ENCODE peak calls at places on chromosomes 4 and X, in six cellular contexts. V is Peyer's patch; G is small intestine; I is cardiac muscle cell; D is effector memory CD4-positive, alpha-beta T cell; W is ovary. Q is an unnamed sample.

GRCh38 chr4:31538877-31539276 is 818.7 kb downstream of the PCDH7 start:
- DNase-seq in I (no peak), D (no peak), V (no peak), W (no peak), G (no peak), Q (no peak)

GRCh38 chrX:3663576-3664290 is 49.7 kb downstream of the PRKX start:
- DNase-seq in I (no peak), V (no peak), W (no peak), D (no peak), G (no peak), Q (no peak)

GRCh38 chr4:158442736-158443135 is 78.9 kb upstream of the RXFP1 start:
- DNase-seq in G (no peak), D (no peak), W (no peak), I (no peak), V (no peak), Q (no peak)

GRCh38 chr4:120318447-120318846 is 251.8 kb upstream of the MAD2L1 start:
- DNase-seq in D (no peak), I (peak; percentile 26), W (no peak), V (no peak), G (no peak), Q (no peak)

GRCh38 chr4:21366840-21367239 is 581.7 kb downstream of the KCNIP4 start:
- DNase-seq in D (no peak), G (no peak), W (no peak), V (no peak), I (no peak), Q (no peak)

GRCh38 chr4:136858911-136859310 is 673.4 kb downstream of the PCDH18 start:
- DNase-seq in I (no peak), D (no peak), W (no peak), G (no peak), V (no peak), Q (no peak)

GRCh38 chrX:1294301-1295067 is 25.9 kb downstream of the CSF2RA start:
- DNase-seq in V (no peak), I (no peak), D (no peak), G (no peak), W (no peak), Q (no peak)

GRCh38 chrX:45479196-45479834 is 278.6 kb upstream of the DIPK2B start:
- DNase-seq in D (no peak), I (no peak), G (no peak), V (no peak), W (no peak), Q (no peak)

GRCh38 chr4:183645326-183645725 is 13.7 kb downstream of the RWDD4 start:
- DNase-seq in V (no peak), D (no peak), I (no peak), W (no peak), G (no peak), Q (no peak)

GRCh38 chrX:134171661-134172587 is 65.1 kb upstream of the CCDC160 start:
- DNase-seq in D (no peak), V (peak; percentile 37), G (peak; percentile 3), W (peak; percentile 48), I (peak; percentile 75), Q (no peak)

GRCh38 chr4:94545296-94545695 is 93.6 kb downstream of the PDLIM5 start:
- DNase-seq in I (no peak), G (no peak), W (no peak), D (no peak), V (no peak), Q (no peak)

GRCh38 chr4:90099795-90100194 is 27.4 kb upstream of the CCSER1 start:
- DNase-seq in D (no peak), W (no peak), V (no peak), G (no peak), I (no peak), Q (no peak)

GRCh38 chrX:53184836-53185235 is 40.2 kb downstream of the KDM5C start:
- DNase-seq in G (no peak), W (no peak), I (no peak), V (no peak), D (no peak), Q (no peak)

GRCh38 chrX:10048695-10049094 is 81.5 kb downstream of the CLDN34 start:
- DNase-seq in G (no peak), W (no peak), I (no peak), V (no peak), D (no peak), Q (no peak)

DNA sequence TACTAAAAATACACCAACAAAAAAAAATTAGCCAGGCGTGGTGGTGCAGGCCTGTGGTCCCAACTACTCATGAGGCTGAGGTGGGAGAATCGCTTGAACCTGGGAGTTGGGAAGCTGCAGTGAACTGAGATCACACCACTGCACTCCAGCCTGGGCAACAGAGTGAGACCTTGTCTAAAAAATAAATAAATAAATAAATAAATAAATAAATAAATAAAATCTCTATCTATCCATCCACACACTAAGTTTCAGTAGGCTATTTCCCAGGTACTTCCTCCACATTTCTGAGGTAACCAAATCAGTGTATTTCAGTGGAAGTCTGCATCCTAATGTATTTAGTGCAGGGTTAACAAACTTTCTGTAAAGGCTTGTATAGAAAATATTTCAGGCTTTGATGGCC is 10.9 kb downstream of the ABRAXAS1 start:
- DNase-seq in V (no peak), D (no peak), W (no peak), G (no peak), I (no peak), Q (no peak)
- H3K4me1 ChIP-seq in V (no peaks in the 10 kb centered on the region), D (no peaks in the 10 kb centered on the region), W (no peaks in the 10 kb centered on the region), G (no peaks in the 10 kb centered on the region), I (no peaks in the 10 kb centered on the region), Q (no peaks in the 10 kb centered on the region)

GRCh38 chrX:104270916-104271512 is 16.3 kb upstream of the ESX1 start:
- DNase-seq in G (peak; percentile 27), D (no peak), V (no peak), W (no peak), I (peak; percentile 59), Q (peak; percentile 4)
- H3K4me3 ChIP-seq in G (no peak overlapping the region), D (peak overlapping the region; percentile 25), V (no peak overlapping the region), W (no peak overlapping the region), I (no peak overlapping the region), Q (no peak overlapping the region)

GRCh38 chr4:34676390-34676789 is 1567.9 kb downstream of the ARAP2 start:
- DNase-seq in G (no peak), V (no peak), I (peak; percentile 6), D (no peak), W (no peak), Q (no peak)
- H3K27me3 ChIP-seq in G (no peaks in the 10 kb centered on the region), V (no peaks in the 10 kb centered on the region), I (no peaks in the 10 kb centered on the region), D (no peaks in the 10 kb centered on the region), W (no peaks in the 10 kb centered on the region), Q (no peaks in the 10 kb centered on the region)

GRCh38 chr4:145804134-145804533 is 124.2 kb downstream of the C4orf51 start:
- DNase-seq in G (no peak), D (no peak), V (no peak), I (no peak), W (no peak), Q (no peak)

GRCh38 chr4:145808848-145809512 is 129.0 kb downstream of the C4orf51 start:
- DNase-seq in D (no peak), V (no peak), G (no peak), W (no peak), I (no peak), Q (no peak)

GRCh38 chr4:145808021-145808650 is 128.2 kb downstream of the C4orf51 start:
- DNase-seq in V (no peak), W (no peak), D (no peak), I (no peak), G (peak; percentile 19), Q (peak; percentile 40)

DNA sequence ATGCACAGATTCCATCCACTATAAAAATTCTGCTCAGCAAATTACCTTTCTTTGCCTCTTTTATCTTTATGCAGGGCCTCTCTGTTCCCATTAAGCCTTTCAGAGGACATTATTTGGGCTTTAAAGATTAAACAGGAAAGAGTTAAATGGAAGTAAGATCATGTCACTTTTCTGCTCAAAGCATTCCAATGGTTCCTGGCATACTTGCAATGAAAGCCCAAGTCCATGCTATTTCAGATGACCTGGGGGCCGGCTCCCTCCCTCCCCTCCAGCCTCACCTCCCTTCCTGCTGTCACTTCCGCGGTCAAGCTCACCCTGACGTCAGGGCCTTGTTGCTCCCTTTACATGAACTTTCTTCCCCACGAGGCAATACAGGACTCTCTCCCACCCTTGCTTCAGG is 125.5 kb downstream of the C4orf51 start:
- DNase-seq in D (no peak), V (no peak), W (no peak), G (no peak), I (peak; percentile 25), Q (no peak)
- H3K4me1 ChIP-seq in D (no peaks in the 10 kb centered on the region), V (no peaks in the 10 kb centered on the region), W (no peaks in the 10 kb centered on the region), G (no peaks in the 10 kb centered on the region), I (peaks cover 7% of the 10 kb centered on the region), Q (no peaks in the 10 kb centered on the region)

GRCh38 chrX:150692837-150693781 is at the start of gene MTMR1:
- DNase-seq in I (peak; percentile 55), V (peak; percentile 60), W (peak; percentile 64), D (peak; percentile 53), G (peak; percentile 16), Q (peak; percentile 28)
- H3K4me3 ChIP-seq in I (peak within 1 kb of the TSS; percentile 54), V (peak within 1 kb of the TSS; percentile 50), W (peak within 1 kb of the TSS; percentile 58), D (peak within 1 kb of the TSS; percentile 59), G (peak within 1 kb of the TSS; percentile 61), Q (peak within 1 kb of the TSS; percentile 58)

GRCh38 chrX:109511113-109511512 is 25.5 kb upstream of the NXT2 start:
- DNase-seq in W (no peak), V (no peak), G (no peak), I (no peak), D (no peak), Q (no peak)

DNA sequence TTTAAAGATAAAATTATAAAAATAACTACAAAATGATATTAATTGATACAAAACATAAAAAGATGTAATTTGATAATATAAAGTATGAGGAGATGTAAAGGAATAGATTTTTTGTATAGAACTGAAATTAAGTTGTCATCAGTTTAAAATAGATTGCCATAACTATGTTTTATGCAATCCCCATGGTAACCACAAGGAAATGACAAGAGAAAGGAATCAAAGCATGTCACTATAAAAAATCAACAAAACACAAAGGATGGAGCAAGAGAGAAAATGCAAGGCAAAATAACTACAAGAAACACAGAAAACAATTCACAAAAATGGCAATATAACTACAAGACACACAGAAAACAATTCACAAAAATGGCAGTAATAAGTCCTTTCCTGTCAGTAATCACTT is 27.0 kb upstream of the GUCY2F start:
- DNase-seq in V (no peak), D (no peak), W (no peak), G (no peak), I (no peak), Q (no peak)
- H3K27me3 ChIP-seq in V (no peaks in the 10 kb centered on the region), D (no peaks in the 10 kb centered on the region), W (no peaks in the 10 kb centered on the region), G (no peaks in the 10 kb centered on the region), I (no peaks in the 10 kb centered on the region), Q (no peaks in the 10 kb centered on the region)

GRCh38 chr4:121696140-121696640 is 590 bp downstream of the ANXA5 start:
- DNase-seq in V (peak; percentile 76), I (peak; percentile 51), W (peak; percentile 84), G (peak; percentile 59), D (peak; percentile 36), Q (peak; percentile 67)
- H3K4me1 ChIP-seq in V (peaks cover 3% of the 10 kb centered on the region), I (peaks cover 16% of the 10 kb centered on the region), W (peaks cover 9% of the 10 kb centered on the region), G (peaks cover 7% of the 10 kb centered on the region), D (no peaks in the 10 kb centered on the region), Q (peaks cover 27% of the 10 kb centered on the region)

GRCh38 chr4:181650033-181650825 is 593.0 kb upstream of the TENM3 start:
- DNase-seq in V (no peak), I (no peak), G (peak; percentile 7), D (no peak), W (no peak), Q (no peak)

GRCh38 chr4:181643466-181643865 is 599.7 kb upstream of the TENM3 start:
- DNase-seq in I (no peak), W (no peak), V (no peak), G (no peak), D (no peak), Q (no peak)

GRCh38 chr4:181646864-181647263 is 596.3 kb upstream of the TENM3 start:
- DNase-seq in G (no peak), W (no peak), I (no peak), D (no peak), V (no peak), Q (no peak)

GRCh38 chr4:181645489-181645888 is 597.7 kb upstream of the TENM3 start:
- DNase-seq in V (no peak), G (no peak), I (no peak), W (no peak), D (no peak), Q (no peak)

GRCh38 chr4:181647396-181648107 is 595.6 kb upstream of the TENM3 start:
- DNase-seq in V (no peak), D (no peak), W (no peak), I (no peak), G (no peak), Q (no peak)
- H3K4me3 ChIP-seq in V (no peak overlapping the region), D (no peak overlapping the region), W (no peak overlapping the region), I (no peak overlapping the region), G (no peak overlapping the region), Q (no peak overlapping the region)

Q was measured in SJCRH30.